ENCODE peak calls at places on chromosomes 7 and 10, in seven cellular contexts. One of them, this sample, is unnamed.

GRCh38 chr7:100884741-100885439 is 4.6 kb downstream of the UFSP1 start:
- DNase-seq in CD8-positive, alpha-beta T cell: no peak
- DNase-seq in prostate gland: no peak
- DNase-seq in IMR-90: no peak
- DNase-seq in transverse colon: no peak
- DNase-seq in pancreas: no peak
- DNase-seq in osteoblast: peak; percentile 64
- DNase-seq in this sample: no peak

GRCh38 chr7:88040694-88041093 is 106.6 kb downstream of the ADAM22 start:
- DNase-seq in prostate gland: no peak
- DNase-seq in osteoblast: peak; percentile 15
- DNase-seq in IMR-90: no peak
- DNase-seq in transverse colon: no peak
- DNase-seq in CD8-positive, alpha-beta T cell: no peak
- DNase-seq in pancreas: no peak
- DNase-seq in this sample: no peak

GRCh38 chr10:119817991-119818888 is 54.4 kb downstream of the MCMBP start:
- DNase-seq in pancreas: peak; percentile 29
- DNase-seq in transverse colon: peak; percentile 29
- DNase-seq in osteoblast: peak; percentile 88
- DNase-seq in CD8-positive, alpha-beta T cell: no peak
- DNase-seq in prostate gland: peak; percentile 36
- DNase-seq in IMR-90: peak; percentile 53
- DNase-seq in this sample: peak; percentile 74

GRCh38 chr7:155144371-155144770 is 74.2 kb downstream of the HTR5A start:
- DNase-seq in osteoblast: no peak
- DNase-seq in transverse colon: no peak
- DNase-seq in prostate gland: no peak
- DNase-seq in IMR-90: no peak
- DNase-seq in pancreas: no peak
- DNase-seq in CD8-positive, alpha-beta T cell: no peak
- DNase-seq in this sample: no peak

GRCh38 chr10:97571622-97572021 is 957 bp upstream of the ANKRD2 start:
- DNase-seq in CD8-positive, alpha-beta T cell: no peak
- DNase-seq in osteoblast: no peak
- DNase-seq in transverse colon: no peak
- DNase-seq in pancreas: no peak
- DNase-seq in IMR-90: no peak
- DNase-seq in prostate gland: peak; percentile 49
- DNase-seq in this sample: no peak

GRCh38 chr7:468681-469590 is 50.7 kb downstream of the PDGFA start:
- DNase-seq in osteoblast: peak; percentile 99
- DNase-seq in transverse colon: no peak
- DNase-seq in CD8-positive, alpha-beta T cell: no peak
- DNase-seq in IMR-90: peak; percentile 68
- DNase-seq in prostate gland: no peak
- DNase-seq in pancreas: no peak
- DNase-seq in this sample: no peak

GRCh38 chr7:134636008-134636449 is 10.6 kb upstream of the BPGM start:
- DNase-seq in CD8-positive, alpha-beta T cell: no peak
- DNase-seq in osteoblast: no peak
- DNase-seq in IMR-90: no peak
- DNase-seq in pancreas: no peak
- DNase-seq in prostate gland: no peak
- DNase-seq in transverse colon: no peak
- DNase-seq in this sample: no peak

GRCh38 chr10:43040482-43041256 is 36.2 kb upstream of the RET start:
- DNase-seq in CD8-positive, alpha-beta T cell: no peak
- DNase-seq in osteoblast: peak; percentile 83
- DNase-seq in prostate gland: no peak
- DNase-seq in pancreas: no peak
- DNase-seq in IMR-90: no peak
- DNase-seq in transverse colon: no peak
- DNase-seq in this sample: no peak

GRCh38 chr7:98700533-98700932 is 83.4 kb downstream of the NPTX2 start:
- DNase-seq in osteoblast: no peak
- DNase-seq in transverse colon: no peak
- DNase-seq in IMR-90: no peak
- DNase-seq in CD8-positive, alpha-beta T cell: no peak
- DNase-seq in prostate gland: no peak
- DNase-seq in pancreas: no peak
- DNase-seq in this sample: no peak

GRCh38 chr10:73233883-73234282 is 13.2 kb downstream of the DNAJC9 start:
- DNase-seq in transverse colon: no peak
- DNase-seq in osteoblast: no peak
- DNase-seq in prostate gland: no peak
- DNase-seq in pancreas: no peak
- DNase-seq in CD8-positive, alpha-beta T cell: no peak
- DNase-seq in IMR-90: no peak
- DNase-seq in this sample: no peak

GRCh38 chr7:2906197-2906931 is 62.3 kb upstream of the GNA12 start:
- DNase-seq in pancreas: no peak
- DNase-seq in IMR-90: no peak
- DNase-seq in CD8-positive, alpha-beta T cell: no peak
- DNase-seq in transverse colon: no peak
- DNase-seq in prostate gland: no peak
- DNase-seq in osteoblast: peak; percentile 86
- DNase-seq in this sample: no peak

GRCh38 chr10:86599729-86600128 is 54.6 kb upstream of the OPN4 start:
- DNase-seq in IMR-90: no peak
- DNase-seq in transverse colon: peak; percentile 64
- DNase-seq in CD8-positive, alpha-beta T cell: no peak
- DNase-seq in osteoblast: no peak
- DNase-seq in prostate gland: no peak
- DNase-seq in pancreas: no peak
- DNase-seq in this sample: no peak

GRCh38 chr7:496528-497295 is 22.9 kb downstream of the PDGFA start:
- DNase-seq in CD8-positive, alpha-beta T cell: no peak
- DNase-seq in osteoblast: no peak
- DNase-seq in IMR-90: no peak
- DNase-seq in prostate gland: peak; percentile 83
- DNase-seq in pancreas: peak; percentile 50
- DNase-seq in transverse colon: no peak
- DNase-seq in this sample: peak; percentile 8

GRCh38 chr10:79268100-79268670 is 79.1 kb upstream of the PPIF start:
- DNase-seq in pancreas: no peak
- DNase-seq in transverse colon: no peak
- DNase-seq in osteoblast: peak; percentile 95
- DNase-seq in prostate gland: no peak
- DNase-seq in IMR-90: peak; percentile 70
- DNase-seq in CD8-positive, alpha-beta T cell: no peak
- DNase-seq in this sample: no peak

GRCh38 chr7:66903360-66904062 is 17.5 kb upstream of the TMEM248 start:
- DNase-seq in transverse colon: no peak
- DNase-seq in osteoblast: peak; percentile 48
- DNase-seq in CD8-positive, alpha-beta T cell: no peak
- DNase-seq in pancreas: no peak
- DNase-seq in prostate gland: no peak
- DNase-seq in IMR-90: no peak
- DNase-seq in this sample: no peak

GRCh38 chr7:66902844-66903180 is 18.2 kb upstream of the TMEM248 start:
- DNase-seq in pancreas: no peak
- DNase-seq in prostate gland: no peak
- DNase-seq in IMR-90: no peak
- DNase-seq in transverse colon: no peak
- DNase-seq in CD8-positive, alpha-beta T cell: no peak
- DNase-seq in osteoblast: peak; percentile 55
- DNase-seq in this sample: no peak

GRCh38 chr7:66904063-66904593 is 16.9 kb upstream of the TMEM248 start:
- DNase-seq in IMR-90: no peak
- DNase-seq in transverse colon: no peak
- DNase-seq in CD8-positive, alpha-beta T cell: no peak
- DNase-seq in pancreas: no peak
- DNase-seq in prostate gland: no peak
- DNase-seq in osteoblast: peak; percentile 31
- DNase-seq in this sample: no peak

GRCh38 chr7:66905689-66906088 is 15.3 kb upstream of the TMEM248 start:
- DNase-seq in transverse colon: no peak
- DNase-seq in prostate gland: no peak
- DNase-seq in osteoblast: peak; percentile 48
- DNase-seq in CD8-positive, alpha-beta T cell: no peak
- DNase-seq in IMR-90: no peak
- DNase-seq in pancreas: no peak
- DNase-seq in this sample: no peak

DNA sequence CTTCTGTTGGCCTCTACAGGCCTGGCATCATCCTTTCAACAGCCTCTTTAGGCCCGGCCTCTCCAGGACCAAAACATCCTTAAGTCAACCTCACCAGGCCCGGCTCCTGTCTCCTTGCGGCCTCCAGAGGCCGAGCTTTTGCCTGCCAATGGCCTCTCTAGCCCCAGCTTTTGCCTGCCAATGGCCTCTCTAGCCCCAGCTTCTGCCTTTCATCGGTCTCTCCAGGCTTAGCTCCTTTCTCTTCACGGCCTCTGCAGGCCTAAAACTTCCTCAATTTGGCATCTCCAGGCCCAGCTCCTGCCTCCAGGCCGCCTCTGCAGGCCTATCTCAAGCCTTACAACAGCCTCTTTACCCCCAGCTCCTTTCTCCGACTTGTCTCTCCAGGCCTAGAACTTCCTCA is 15.8 kb upstream of the TMEM248 start:
- DNase-seq in transverse colon: no peak
- DNase-seq in osteoblast: peak; percentile 14
- DNase-seq in prostate gland: no peak
- DNase-seq in IMR-90: no peak
- DNase-seq in CD8-positive, alpha-beta T cell: no peak
- DNase-seq in pancreas: no peak
- DNase-seq in this sample: no peak
- H3K36me3 ChIP-seq in transverse colon: no peaks in the 10 kb centered on the region
- H3K36me3 ChIP-seq in osteoblast: no peaks in the 10 kb centered on the region
- H3K36me3 ChIP-seq in prostate gland: no peaks in the 10 kb centered on the region
- H3K36me3 ChIP-seq in IMR-90: no peaks in the 10 kb centered on the region
- H3K36me3 ChIP-seq in CD8-positive, alpha-beta T cell: no peaks in the 10 kb centered on the region
- H3K36me3 ChIP-seq in pancreas: no peaks in the 10 kb centered on the region
- H3K36me3 ChIP-seq in this sample: peaks cover 28% of the 10 kb centered on the region

DNA sequence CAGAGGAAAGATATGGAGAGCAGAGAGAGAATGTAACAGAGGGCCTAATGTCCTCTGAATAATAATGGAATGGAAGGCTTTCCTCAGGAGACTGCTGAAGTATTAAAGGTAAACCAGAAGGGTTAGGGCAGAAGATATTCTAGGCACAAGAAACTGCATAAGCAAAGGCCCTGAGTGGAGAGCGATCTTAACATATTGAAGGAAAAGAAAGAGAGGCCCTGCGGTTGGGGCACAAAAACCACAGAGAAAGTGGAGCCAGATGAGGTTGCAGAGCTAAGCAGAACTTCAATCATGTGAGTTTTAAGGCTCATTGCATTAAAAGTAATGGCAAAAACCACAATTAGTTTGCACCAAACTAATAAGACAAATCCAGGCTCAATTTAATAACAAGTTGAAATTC is 115.8 kb upstream of the VSTM2A start:
- DNase-seq in pancreas: no peak
- DNase-seq in osteoblast: no peak
- DNase-seq in prostate gland: no peak
- DNase-seq in transverse colon: no peak
- DNase-seq in CD8-positive, alpha-beta T cell: no peak
- DNase-seq in IMR-90: no peak
- DNase-seq in this sample: no peak
- H3K4me1 ChIP-seq in pancreas: no peaks in the 10 kb centered on the region
- H3K4me1 ChIP-seq in osteoblast: no peaks in the 10 kb centered on the region
- H3K4me1 ChIP-seq in prostate gland: no peaks in the 10 kb centered on the region
- H3K4me1 ChIP-seq in transverse colon: no peaks in the 10 kb centered on the region
- H3K4me1 ChIP-seq in CD8-positive, alpha-beta T cell: no peaks in the 10 kb centered on the region
- H3K4me1 ChIP-seq in IMR-90: no peaks in the 10 kb centered on the region
- H3K4me1 ChIP-seq in this sample: no peaks in the 10 kb centered on the region

GRCh38 chr7:5200561-5201235 is 10.7 kb downstream of the WIPI2 start:
- DNase-seq in transverse colon: no peak
- DNase-seq in prostate gland: no peak
- DNase-seq in osteoblast: no peak
- DNase-seq in pancreas: no peak
- DNase-seq in CD8-positive, alpha-beta T cell: no peak
- DNase-seq in IMR-90: no peak
- DNase-seq in this sample: no peak

GRCh38 chr7:5203138-5203537 is 13.1 kb downstream of the WIPI2 start:
- DNase-seq in transverse colon: no peak
- DNase-seq in pancreas: no peak
- DNase-seq in prostate gland: no peak
- DNase-seq in osteoblast: no peak
- DNase-seq in IMR-90: no peak
- DNase-seq in CD8-positive, alpha-beta T cell: no peak
- DNase-seq in this sample: no peak

GRCh38 chr7:5206686-5207085 is 16.7 kb downstream of the WIPI2 start:
- DNase-seq in prostate gland: no peak
- DNase-seq in osteoblast: no peak
- DNase-seq in pancreas: no peak
- DNase-seq in CD8-positive, alpha-beta T cell: no peak
- DNase-seq in transverse colon: no peak
- DNase-seq in IMR-90: no peak
- DNase-seq in this sample: no peak

GRCh38 chr7:5207131-5207530 is 17.1 kb downstream of the WIPI2 start:
- DNase-seq in CD8-positive, alpha-beta T cell: no peak
- DNase-seq in transverse colon: no peak
- DNase-seq in osteoblast: peak; percentile 81
- DNase-seq in pancreas: no peak
- DNase-seq in prostate gland: no peak
- DNase-seq in IMR-90: no peak
- DNase-seq in this sample: no peak

GRCh38 chr7:5204546-5204945 is 14.5 kb downstream of the WIPI2 start:
- DNase-seq in transverse colon: no peak
- DNase-seq in prostate gland: no peak
- DNase-seq in IMR-90: no peak
- DNase-seq in pancreas: no peak
- DNase-seq in CD8-positive, alpha-beta T cell: no peak
- DNase-seq in osteoblast: no peak
- DNase-seq in this sample: no peak
- H3K36me3 ChIP-seq in transverse colon: no peaks in the 10 kb centered on the region
- H3K36me3 ChIP-seq in prostate gland: no peaks in the 10 kb centered on the region
- H3K36me3 ChIP-seq in IMR-90: peaks cover 41% of the 10 kb centered on the region
- H3K36me3 ChIP-seq in pancreas: no peaks in the 10 kb centered on the region
- H3K36me3 ChIP-seq in CD8-positive, alpha-beta T cell: peaks cover 17% of the 10 kb centered on the region
- H3K36me3 ChIP-seq in osteoblast: peaks cover 36% of the 10 kb centered on the region
- H3K36me3 ChIP-seq in this sample: peaks cover 8% of the 10 kb centered on the region

DNA sequence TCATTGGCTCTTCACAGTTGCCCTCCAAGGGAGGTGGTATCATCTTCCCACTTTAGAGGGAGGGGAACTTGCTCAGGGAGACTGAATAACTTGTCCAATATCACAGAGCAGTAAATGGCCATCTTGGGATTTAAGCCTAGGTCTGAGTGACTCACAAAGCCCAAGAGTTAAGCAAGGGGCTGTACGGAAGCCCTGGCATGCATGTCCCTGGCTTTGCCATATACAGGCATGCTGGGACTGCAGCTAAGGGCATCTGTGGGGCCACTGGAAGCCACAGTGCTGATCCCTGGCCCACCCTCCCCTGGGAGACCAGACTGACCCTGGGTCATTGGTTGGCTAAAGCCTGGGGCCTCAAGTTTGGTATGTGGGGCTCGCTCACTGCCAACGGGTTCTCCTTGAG is 3.1 kb downstream of the VSIR start:
- DNase-seq in transverse colon: no peak
- DNase-seq in osteoblast: peak; percentile 89
- DNase-seq in IMR-90: peak; percentile 53
- DNase-seq in CD8-positive, alpha-beta T cell: no peak
- DNase-seq in pancreas: no peak
- DNase-seq in prostate gland: no peak
- DNase-seq in this sample: no peak
- H3K4me1 ChIP-seq in transverse colon: peaks cover 77% of the 10 kb centered on the region
- H3K4me1 ChIP-seq in osteoblast: peaks cover 83% of the 10 kb centered on the region
- H3K4me1 ChIP-seq in IMR-90: peaks cover 59% of the 10 kb centered on the region
- H3K4me1 ChIP-seq in CD8-positive, alpha-beta T cell: peaks cover 73% of the 10 kb centered on the region
- H3K4me1 ChIP-seq in pancreas: peaks cover 22% of the 10 kb centered on the region
- H3K4me1 ChIP-seq in prostate gland: no peaks in the 10 kb centered on the region
- H3K4me1 ChIP-seq in this sample: peaks cover 86% of the 10 kb centered on the region

GRCh38 chr7:102410918-102411317 is 14.8 kb downstream of the PRKRIP1 start:
- DNase-seq in prostate gland: no peak
- DNase-seq in pancreas: no peak
- DNase-seq in CD8-positive, alpha-beta T cell: no peak
- DNase-seq in osteoblast: no peak
- DNase-seq in transverse colon: no peak
- DNase-seq in IMR-90: no peak
- DNase-seq in this sample: no peak
- H3K36me3 ChIP-seq in prostate gland: peaks cover 9% of the 10 kb centered on the region
- H3K36me3 ChIP-seq in pancreas: no peaks in the 10 kb centered on the region
- H3K36me3 ChIP-seq in CD8-positive, alpha-beta T cell: peaks cover 33% of the 10 kb centered on the region
- H3K36me3 ChIP-seq in osteoblast: peaks cover 74% of the 10 kb centered on the region
- H3K36me3 ChIP-seq in transverse colon: no peaks in the 10 kb centered on the region
- H3K36me3 ChIP-seq in IMR-90: peaks cover 60% of the 10 kb centered on the region
- H3K36me3 ChIP-seq in this sample: peaks cover 93% of the 10 kb centered on the region